ENCODE peak calls at places on chromosomes 4 and X, in seven cellular contexts. Z, O, H, U, J, K and X are unnamed samples.

GRCh38 chr4:140185725-140186124 is 31.7 kb upstream of the MAML3 start:
- DNase-seq in J (no peak), U (no peak), K (no peak), H (no peak), O (peak; percentile 11), Z (no peak), X (no peak)

GRCh38 chr4:173237722-173238121 is 69.1 kb downstream of the GALNT7 start:
- DNase-seq in O (no peak), J (no peak), K (no peak), Z (no peak), U (no peak), H (no peak), X (no peak)

GRCh38 chr4:110287130-110287529 is 88.7 kb upstream of the ELOVL6 start:
- DNase-seq in U (no peak), O (peak; percentile 88), H (no peak), J (peak; percentile 69), K (no peak), Z (peak; percentile 81), X (no peak)

GRCh38 chrX:95754411-95754810 is 930.2 kb upstream of the DIAPH2 start:
- DNase-seq in K (no peak), H (no peak), Z (no peak), O (peak; percentile 5), J (no peak), U (no peak), X (no peak)

GRCh38 chr4:38164346-38164745 is 204.1 kb downstream of the PTTG2 start:
- DNase-seq in J (no peak), U (no peak), O (no peak), H (no peak), Z (no peak), K (no peak), X (no peak)

GRCh38 chr4:141246243-141246642 is 25.5 kb downstream of the ZNF330 start:
- DNase-seq in K (no peak), Z (peak; percentile 74), J (peak; percentile 77), O (peak; percentile 79), H (no peak), U (no peak), X (no peak)

GRCh38 chr4:157992038-157992706 is 180.7 kb downstream of the GASK1B start:
- DNase-seq in K (no peak), Z (peak; percentile 77), J (peak; percentile 93), O (peak; percentile 91), H (no peak), U (peak; percentile 84), X (no peak)

GRCh38 chrX:76827672-76828071 is 400.2 kb downstream of the MAGEE1 start:
- DNase-seq in U (no peak), J (no peak), K (no peak), O (no peak), H (no peak), Z (no peak), X (no peak)

GRCh38 chrX:3699841-3700381 is 13.5 kb downstream of the PRKX start:
- DNase-seq in O (no peak), H (no peak), Z (no peak), J (peak; percentile 14), K (no peak), U (no peak), X (no peak)

GRCh38 chr4:154490589-154491340 is 834 bp downstream of the DCHS2 start:
- DNase-seq in H (no peak), J (no peak), U (peak; percentile 49), Z (no peak), K (peak; percentile 9), O (no peak), X (no peak)

DNA sequence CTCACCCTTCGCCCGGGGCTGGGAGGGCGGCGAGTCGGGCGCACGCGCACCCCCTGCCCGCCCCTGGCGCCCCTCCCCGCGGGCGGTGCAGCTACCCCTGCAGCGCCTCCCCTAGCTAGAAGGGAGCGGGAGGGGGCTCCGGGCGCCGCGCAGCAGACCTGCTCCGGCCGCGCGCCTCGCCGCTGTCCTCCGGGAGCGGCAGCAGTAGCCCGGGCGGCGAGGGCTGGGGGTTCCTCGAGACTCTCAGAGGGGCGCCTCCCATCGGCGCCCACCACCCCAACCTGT is at the start of gene NPNT:
- DNase-seq in J (no peak), O (no peak), H (no peak), U (peak; percentile 85), Z (no peak), K (peak; percentile 44), X (no peak)
- TF ChIP-seq CTCF in J (no peak), O (no peak), H (no peak), U (no peak), Z (no peak), K (no peak), X (no peak)

GRCh38 chrX:134669378-134670098 is 11.3 kb upstream of the PLAC1 start:
- DNase-seq in K (peak; percentile 7), J (peak; percentile 90), Z (peak; percentile 93), H (no peak), O (peak; percentile 81), U (peak; percentile 55), X (no peak)

GRCh38 chrX:134661295-134661694 is 3.0 kb upstream of the PLAC1 start:
- DNase-seq in K (no peak), Z (no peak), O (no peak), J (no peak), U (no peak), H (no peak), X (no peak)

GRCh38 chrX:134660627-134661026 is 2.4 kb upstream of the PLAC1 start:
- DNase-seq in H (no peak), K (no peak), J (no peak), Z (peak; percentile 41), O (peak; percentile 31), U (no peak), X (no peak)

GRCh38 chrX:134659761-134660160 is 1.5 kb upstream of the PLAC1 start:
- DNase-seq in H (no peak), O (no peak), U (no peak), Z (peak; percentile 16), K (no peak), J (no peak), X (no peak)

GRCh38 chrX:134664202-134664601 is 5.9 kb upstream of the PLAC1 start:
- DNase-seq in O (no peak), K (no peak), J (no peak), Z (no peak), H (no peak), U (no peak), X (no peak)
- TF ChIP-seq CTCF in O (no peak), K (no peak), J (no peak), Z (no peak), H (no peak), U (no peak), X (no peak)

GRCh38 chrX:131262738-131263679 is 26.1 kb downstream of the IGSF1 start:
- DNase-seq in U (peak; percentile 29), Z (no peak), J (no peak), O (peak; percentile 0), K (peak; percentile 15), H (no peak), X (no peak)
- TF ChIP-seq CTCF in U (peak; percentile 20), Z (no peak), J (no peak), O (peak; percentile 2), K (no peak), H (no peak), X (peak; percentile 37)

GRCh38 chr4:137635108-137635507 is 102.8 kb upstream of the PCDH18 start:
- DNase-seq in Z (peak; percentile 78), J (peak; percentile 85), K (no peak), U (no peak), H (no peak), O (peak; percentile 93), X (no peak)

GRCh38 chr4:137631605-137632004 is 99.3 kb upstream of the PCDH18 start:
- DNase-seq in U (no peak), H (no peak), K (no peak), Z (no peak), J (no peak), O (no peak), X (no peak)

GRCh38 chr4:137638934-137639333 is 106.6 kb upstream of the PCDH18 start:
- DNase-seq in K (no peak), U (no peak), J (no peak), H (no peak), Z (no peak), O (no peak), X (no peak)

GRCh38 chr4:137632842-137633241 is 100.5 kb upstream of the PCDH18 start:
- DNase-seq in U (no peak), J (no peak), Z (no peak), O (no peak), H (no peak), K (no peak), X (no peak)

GRCh38 chr4:137635596-137635995 is 103.3 kb upstream of the PCDH18 start:
- DNase-seq in K (no peak), H (no peak), O (peak; percentile 63), U (no peak), J (peak; percentile 62), Z (no peak), X (no peak)
- TF ChIP-seq CTCF in K (no peak), H (no peak), O (no peak), U (no peak), J (no peak), Z (no peak), X (no peak)

DNA sequence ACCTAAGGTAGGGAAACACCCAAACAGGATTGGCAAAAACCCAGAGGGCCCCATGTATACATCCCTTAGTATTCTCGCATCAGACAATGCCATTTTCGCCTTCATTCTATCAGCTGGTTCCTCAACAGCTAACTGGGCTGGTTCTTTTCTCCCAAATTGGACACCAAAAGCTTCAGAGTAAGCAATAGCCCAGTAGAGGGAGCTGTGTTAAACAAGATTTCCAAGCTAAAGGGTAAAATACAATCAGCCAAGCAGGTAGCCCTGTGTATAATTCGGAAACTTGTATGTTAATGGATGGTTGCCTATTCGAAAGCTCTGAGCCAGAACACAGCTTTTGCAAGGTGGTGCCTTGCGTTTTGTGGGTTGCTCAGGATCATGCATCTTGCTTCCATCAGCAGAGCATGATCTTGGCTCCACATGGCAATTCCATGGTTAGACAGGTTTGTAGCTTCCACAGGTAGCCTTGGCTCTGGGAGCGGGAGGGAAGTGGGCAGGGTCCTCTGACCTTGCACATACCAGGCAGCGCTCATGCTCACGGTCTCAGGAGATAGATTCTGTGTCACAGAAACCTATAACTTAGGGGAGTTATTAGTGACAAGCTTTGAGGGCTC is 115.2 kb upstream of the LNX1 start:
- DNase-seq in Z (peak; percentile 71), K (no peak), O (peak; percentile 83), J (peak; percentile 86), H (no peak), U (peak; percentile 61), X (no peak)
- TF ChIP-seq CTCF in Z (peak; percentile 69), K (peak; percentile 57), O (peak; percentile 79), J (peak; percentile 79), H (peak; percentile 47), U (peak; percentile 65), X (peak; percentile 81)

DNA sequence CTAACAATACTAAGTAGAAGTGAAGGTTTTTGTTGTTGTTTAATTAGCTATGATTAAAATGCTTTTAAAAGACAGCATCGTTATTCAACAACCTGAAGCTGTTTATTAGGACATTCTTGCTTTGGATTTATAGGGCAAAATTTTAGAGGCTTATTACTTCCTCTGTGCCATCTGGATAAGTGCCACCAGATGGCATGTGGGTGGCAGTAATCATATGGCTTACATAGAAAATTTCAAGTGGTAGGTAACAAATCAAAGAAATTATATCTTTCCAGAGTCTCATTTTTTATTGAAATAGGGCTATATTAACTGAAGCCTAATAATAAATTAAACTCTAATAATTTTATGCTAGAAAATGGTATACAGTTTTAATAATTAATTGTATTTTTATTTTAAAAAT is 83.3 kb upstream of the HTR2C start:
- DNase-seq in U (no peak), O (no peak), K (no peak), J (no peak), Z (no peak), H (no peak), X (no peak)
- TF ChIP-seq CTCF in U (no peak), O (no peak), K (no peak), J (no peak), Z (no peak), H (no peak), X (no peak)